ENCODE peak calls at places on chromosomes 12 and 14, in ten cellular contexts. W, K, U, I, C, R, L, Q, V and Z are unnamed samples.

GRCh38 chr14:43359317-43359716 is 1147.8 kb downstream of the FSCB start:
- DNase-seq in W (no peak), K (no peak), U (no peak), I (no peak), C (no peak), R (no peak), L (no peak), Q (no peak), V (no peak), Z (no peak)

GRCh38 chr14:50059773-50060629 is 56.4 kb downstream of the VCPKMT start:
- DNase-seq in W (no peak), K (peak; percentile 16), U (no peak), I (no peak), C (peak; percentile 42), R (no peak), L (no peak), Q (no peak), V (no peak), Z (peak; percentile 44)

GRCh38 chr14:61759878-61760277 is 2.3 kb upstream of the SNAPC1 start:
- DNase-seq in W (no peak), K (no peak), U (no peak), I (no peak), C (no peak), R (no peak), L (no peak), Q (no peak), V (no peak), Z (no peak)

GRCh38 chr14:58807271-58807670 is 169.5 kb downstream of the DACT1 start:
- DNase-seq in W (no peak), K (no peak), U (no peak), I (no peak), C (no peak), R (no peak), L (no peak), Q (no peak), V (no peak), Z (no peak)

GRCh38 chr14:38420045-38420444 is 164.2 kb upstream of the CLEC14A start:
- DNase-seq in W (no peak), K (no peak), U (no peak), I (no peak), C (no peak), R (no peak), L (no peak), Q (no peak), V (no peak), Z (no peak)

GRCh38 chr12:116130431-116130830 is 147.1 kb downstream of the MED13L start:
- DNase-seq in W (no peak), K (peak; percentile 87), U (no peak), I (no peak), C (no peak), R (no peak), L (no peak), Q (no peak), V (no peak), Z (no peak)

GRCh38 chr12:54420766-54421144 is 1.7 kb upstream of the ITGA5 start:
- DNase-seq in W (no peak), K (no peak), U (no peak), I (no peak), C (no peak), R (no peak), L (no peak), Q (no peak), V (no peak), Z (peak; percentile 54)

GRCh38 chr14:83638725-83639124 is 1891.2 kb upstream of the FLRT2 start:
- DNase-seq in W (no peak), K (no peak), U (no peak), I (no peak), C (peak; percentile 1), R (no peak), L (no peak), Q (no peak), V (no peak), Z (no peak)